ENCODE peak calls at places on chromosomes 7 and 10, in ten cellular contexts. S is heart right ventricle, W is transverse colon, H is coronary artery, G is cardiac muscle cell, O is heart left ventricle, U is lung, M is epithelial cell of esophagus, F is endothelial cell of umbilical vein, T is upper lobe of left lung. K is an unnamed sample.

GRCh38 chr10:43137701-43137970 is 609 bp upstream of the CSGALNACT2 start:
- DNase-seq in T (peak), W (peak), G (peak), H (no peak), O (peak), F (peak), U (peak), M (peak), S (peak), K (no peak)

GRCh38 chr10:132436861-132437410 is 39.9 kb downstream of the PWWP2B start:
- DNase-seq in O (no peak), T (peak), M (no peak), W (no peak), U (no peak), H (no peak), G (no peak), F (no peak), S (no peak), K (no peak)

GRCh38 chr7:16130127-16131110 is 290.9 kb downstream of the CRPPA start:
- DNase-seq in H (no peak), M (no peak), T (no peak), U (no peak), W (no peak), O (no peak), G (peak), S (no peak), F (peak), K (no peak)

GRCh38 chr7:99267530-99268360 is 4.9 kb upstream of the MYH16 start:
- DNase-seq in H (no peak), T (no peak), U (no peak), F (peak), O (no peak), W (no peak), G (peak), M (peak), S (no peak), K (peak)

GRCh38 chr7:42774436-42774835 is 137.4 kb downstream of the C7orf25 start:
- DNase-seq in T (no peak), U (no peak), G (no peak), H (no peak), M (peak), F (no peak), W (no peak), O (no peak), S (no peak), K (no peak)

GRCh38 chr10:78139336-78139735 is 105.7 kb downstream of the RPS24 start:
- DNase-seq in F (no peak), U (no peak), M (no peak), S (no peak), O (peak), H (no peak), W (no peak), T (peak), G (no peak), K (no peak)

GRCh38 chr10:62818426-62819011 is 2.4 kb upstream of the EGR2 start:
- DNase-seq in O (peak), M (no peak), S (peak), H (no peak), W (peak), F (peak), U (no peak), G (no peak), T (peak), K (no peak)

GRCh38 chr10:100315603-100316002 is 14.4 kb downstream of the PKD2L1 start:
- DNase-seq in M (no peak), U (no peak), T (no peak), O (no peak), W (no peak), F (no peak), G (no peak), H (no peak), S (no peak), K (no peak)

GRCh38 chr10:18681366-18681765 is 22.1 kb downstream of the ARL5B start:
- DNase-seq in T (no peak), H (no peak), M (peak), O (no peak), U (no peak), S (no peak), F (no peak), G (peak), W (no peak), K (peak)

GRCh38 chr7:20470726-20471125 is 140.0 kb downstream of the ITGB8 start:
- DNase-seq in O (no peak), M (no peak), U (no peak), T (no peak), G (peak), W (no peak), S (no peak), F (no peak), H (no peak), K (no peak)

GRCh38 chr10:50423448-50423847 is 172.1 kb upstream of the ASAH2 start:
- DNase-seq in S (no peak), F (no peak), M (no peak), G (no peak), U (no peak), O (no peak), T (no peak), H (no peak), W (no peak), K (no peak)

GRCh38 chr10:17989908-17990767 is 38.4 kb downstream of the SLC39A12 start:
- DNase-seq in W (no peak), G (peak), H (no peak), S (no peak), F (no peak), O (no peak), T (no peak), U (no peak), M (peak), K (peak)

GRCh38 chr10:121077331-121077730 is 226.2 kb downstream of the WDR11 start:
- DNase-seq in O (no peak), H (no peak), S (no peak), G (peak), M (peak), U (peak), T (no peak), F (no peak), W (peak), K (no peak)

GRCh38 chr7:128352138-128352537 is 8.4 kb upstream of the RBM28 start:
- DNase-seq in F (peak), W (peak), S (peak), G (peak), T (peak), O (peak), U (peak), H (peak), M (peak), K (no peak)

GRCh38 chr10:86306628-86307278 is 59.8 kb downstream of the GRID1 start:
- DNase-seq in T (no peak), M (peak), F (no peak), O (no peak), G (peak), H (no peak), W (no peak), S (peak), U (no peak), K (no peak)

GRCh38 chr7:142881586-142882337 is 3.8 kb downstream of the TRPV6 start:
- DNase-seq in H (peak), S (no peak), M (no peak), U (no peak), G (no peak), O (no peak), F (no peak), T (no peak), W (no peak), K (no peak)

GRCh38 chr7:14858410-14858809 is 44.1 kb downstream of the DGKB start:
- DNase-seq in F (no peak), U (no peak), W (no peak), S (no peak), T (no peak), M (no peak), O (no peak), G (no peak), H (no peak), K (no peak)

GRCh38 chr7:1092161-1092632 is 4.3 kb downstream of the GPER1 start:
- DNase-seq in G (no peak), M (no peak), H (no peak), T (peak), U (no peak), W (no peak), F (no peak), S (no peak), O (no peak), K (no peak)

GRCh38 chr7:82105463-82105862 is 335.6 kb upstream of the HGF start:
- DNase-seq in H (no peak), G (peak), O (no peak), S (no peak), T (no peak), W (no peak), F (peak), M (peak), U (no peak), K (peak)

GRCh38 chr7:91685544-91685943 is 195.0 kb downstream of the MTERF1 start:
- DNase-seq in H (no peak), W (no peak), T (no peak), F (no peak), U (no peak), S (no peak), O (no peak), G (peak), M (peak), K (no peak)

GRCh38 chr7:40833541-40834234 is 698.9 kb downstream of the SUGCT start:
- DNase-seq in H (no peak), O (no peak), U (no peak), G (peak), T (no peak), M (peak), W (no peak), F (peak), S (no peak), K (no peak)

GRCh38 chr7:28873410-28873809 is 84.7 kb downstream of the TRIL start:
- DNase-seq in S (no peak), O (no peak), F (no peak), W (no peak), M (no peak), H (no peak), T (no peak), U (no peak), G (no peak), K (no peak)

GRCh38 chr7:28882896-28883470 is 75.1 kb downstream of the TRIL start:
- DNase-seq in G (no peak), U (no peak), M (no peak), H (no peak), O (no peak), F (no peak), T (no peak), W (peak), S (no peak), K (no peak)

DNA sequence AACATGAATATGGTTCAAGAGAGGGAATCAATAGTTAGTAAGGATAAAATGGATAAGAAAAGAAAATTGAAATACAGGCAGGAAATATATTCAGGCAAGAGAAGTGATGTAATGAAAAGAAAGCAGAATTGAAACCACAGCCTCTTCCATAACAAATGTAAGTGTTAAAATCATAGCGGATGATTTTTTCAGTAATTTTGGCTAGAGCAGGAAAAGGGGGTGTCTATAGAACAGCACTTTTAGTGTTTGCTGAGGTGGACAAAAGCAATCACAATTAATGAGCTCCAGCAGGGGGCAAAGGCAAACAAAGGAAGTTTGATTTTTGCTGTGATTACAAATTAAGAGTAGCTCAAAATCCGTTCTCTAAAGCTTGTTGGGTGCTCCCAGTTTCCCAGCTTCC is 79.0 kb downstream of the TRIL start:
- DNase-seq in H (no peak), U (no peak), W (no peak), T (no peak), S (no peak), O (no peak), F (no peak), G (no peak), M (no peak), K (no peak)
- TF ChIP-seq CTCF in H (no peak), U (no peak), W (no peak), T (no peak), S (no peak), O (no peak), F (no peak), G (no peak), M (no peak), K (peak)

DNA sequence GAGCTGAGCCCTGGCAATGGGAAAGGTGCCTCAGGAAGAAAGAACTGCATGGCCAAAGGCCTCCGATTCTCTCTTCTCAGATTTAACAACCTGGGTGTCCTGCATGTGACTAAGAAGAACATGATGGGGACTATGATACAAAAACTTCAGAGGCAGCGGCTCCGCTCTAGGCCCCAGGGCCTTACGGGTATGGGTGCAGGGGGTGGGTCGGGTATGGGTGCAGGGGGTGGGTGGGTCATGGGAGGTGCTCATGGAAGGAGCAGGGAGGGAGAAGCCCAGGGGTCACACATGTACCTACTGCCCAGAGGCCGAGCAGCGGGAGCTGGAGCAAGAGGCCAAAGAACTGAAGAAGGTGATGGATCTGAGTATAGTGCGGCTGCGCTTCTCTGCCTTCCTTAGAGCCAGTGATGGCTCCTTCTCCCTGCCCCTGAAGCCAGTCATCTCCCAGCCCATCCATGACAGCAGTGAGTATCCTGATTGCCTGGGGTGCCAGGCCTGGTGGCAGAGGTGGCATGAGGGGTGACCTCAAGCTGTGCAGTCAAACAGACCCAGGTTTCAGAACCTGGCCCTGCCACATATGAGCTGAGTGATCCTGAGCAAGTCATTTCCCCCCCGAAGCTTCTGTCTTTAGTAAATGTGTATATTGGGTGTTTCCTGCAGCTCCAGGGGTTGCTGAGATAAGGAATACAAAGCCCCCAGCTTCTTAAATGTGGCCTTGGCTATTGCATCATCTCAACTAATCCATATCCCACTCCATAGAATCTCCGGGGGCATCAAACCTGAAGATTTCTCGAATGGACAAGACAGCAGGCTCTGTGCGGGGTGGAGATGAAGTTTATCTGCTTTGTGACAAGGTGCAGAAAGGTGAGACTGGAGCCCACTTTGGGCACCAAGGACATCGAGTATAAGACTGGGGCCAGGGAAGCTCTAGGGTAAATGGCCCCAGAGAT is 2.0 kb downstream of the NFKB2 start:
- DNase-seq in W (no peak), F (no peak), T (no peak), O (no peak), H (no peak), M (no peak), S (no peak), G (no peak), U (no peak), K (no peak)
- H3K4me3 ChIP-seq in W (no peak), F (no peak), T (no peak), O (no peak), H (no peak), M (no peak), S (no peak), G (no peak), U (no peak), K (no peak)

GRCh38 chr7:25553580-25554274 is 325.4 kb upstream of the NPVF start:
- DNase-seq in W (no peak), H (no peak), F (no peak), G (no peak), S (no peak), O (no peak), U (no peak), T (no peak), M (no peak), K (no peak)
- TF ChIP-seq CTCF in W (no peak), H (no peak), F (no peak), G (no peak), S (no peak), O (no peak), U (no peak), T (no peak), M (no peak), K (no peak)

GRCh38 chr7:66467887-66468286 is 160.8 kb upstream of the KCTD7 start:
- DNase-seq in S (no peak), M (no peak), F (no peak), W (no peak), U (no peak), H (no peak), G (no peak), O (no peak), T (no peak), K (no peak)
- H3K4me3 ChIP-seq in S (no peak), M (no peak), F (no peak), W (no peak), U (no peak), H (no peak), G (no peak), O (no peak), T (no peak), K (no peak)

GRCh38 chr10:91493313-91493712 is 83.2 kb downstream of the HECTD2 start:
- DNase-seq in F (peak), S (no peak), U (no peak), T (no peak), H (no peak), M (peak), G (peak), O (no peak), W (no peak), K (peak)
- TF ChIP-seq CTCF in F (no peak), S (peak), U (no peak), T (peak), H (peak), M (peak), G (peak), O (peak), W (peak), K (peak)

GRCh38 chr7:22352812-22353340 is 4.1 kb downstream of the RAPGEF5 start:
- DNase-seq in U (no peak), M (no peak), F (no peak), W (no peak), H (no peak), O (no peak), G (no peak), T (no peak), S (no peak), K (no peak)
- H3K4me3 ChIP-seq in U (no peak), M (no peak), F (no peak), W (no peak), H (no peak), O (no peak), G (no peak), T (no peak), S (no peak), K (no peak)

DNA sequence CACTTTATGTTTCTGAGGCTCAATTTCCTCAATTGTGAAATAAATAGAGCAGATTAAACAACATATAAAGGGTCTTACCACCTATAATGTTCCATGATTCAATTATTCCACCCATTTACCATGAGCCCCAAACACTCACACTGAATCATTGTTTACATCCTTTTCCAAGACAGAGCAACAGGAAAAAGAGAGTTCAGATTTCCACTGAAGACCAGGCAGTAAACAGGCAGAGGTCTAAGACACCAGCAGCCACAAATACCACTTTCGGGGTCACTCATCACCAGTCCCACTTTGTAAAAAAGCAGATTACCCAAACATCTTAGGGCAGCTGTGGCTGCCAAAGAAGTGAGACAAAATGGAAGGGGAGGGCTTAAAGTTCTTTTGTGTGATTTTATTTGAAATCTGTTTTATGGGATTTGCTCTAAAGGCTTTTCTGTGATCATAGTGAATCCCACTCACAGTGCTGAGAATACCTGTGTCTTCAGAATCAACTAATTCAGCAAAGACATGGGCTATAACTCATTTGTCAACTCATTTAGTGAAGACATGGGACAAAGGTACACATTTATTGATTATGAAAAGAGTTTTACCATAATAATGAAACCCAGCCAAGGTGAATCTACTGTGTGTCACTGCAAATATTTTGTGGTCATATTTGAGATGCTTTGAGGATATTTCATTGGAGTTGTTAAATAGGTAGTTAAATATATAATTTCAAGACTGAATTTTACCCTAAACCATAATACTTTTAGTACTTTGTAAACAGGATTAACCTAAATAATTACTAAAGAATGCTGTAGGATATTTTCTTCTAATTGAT is 24.8 kb upstream of the DLD start:
- DNase-seq in H (no peak), F (peak), T (no peak), U (no peak), O (no peak), G (no peak), W (no peak), S (no peak), M (no peak), K (no peak)
- TF ChIP-seq CTCF in H (no peak), F (no peak), T (no peak), U (no peak), O (no peak), G (no peak), W (no peak), S (no peak), M (no peak), K (no peak)

GRCh38 chr10:130206216-130206737 is 70.1 kb downstream of the GLRX3 start:
- DNase-seq in H (no peak), W (no peak), S (no peak), O (no peak), G (no peak), F (no peak), T (peak), M (no peak), U (no peak), K (no peak)
- H3K4me3 ChIP-seq in H (no peak), W (no peak), S (no peak), O (no peak), G (no peak), F (no peak), T (no peak), M (no peak), U (no peak), K (no peak)

GRCh38 chr7:101625076-101625914 is 3.8 kb downstream of the MYL10 start:
- DNase-seq in W (no peak), O (no peak), S (no peak), H (no peak), F (no peak), T (no peak), U (no peak), M (no peak), G (peak), K (peak)
- TF ChIP-seq CTCF in W (no peak), O (no peak), S (no peak), H (no peak), F (no peak), T (no peak), U (no peak), M (no peak), G (peak), K (peak)

DNA sequence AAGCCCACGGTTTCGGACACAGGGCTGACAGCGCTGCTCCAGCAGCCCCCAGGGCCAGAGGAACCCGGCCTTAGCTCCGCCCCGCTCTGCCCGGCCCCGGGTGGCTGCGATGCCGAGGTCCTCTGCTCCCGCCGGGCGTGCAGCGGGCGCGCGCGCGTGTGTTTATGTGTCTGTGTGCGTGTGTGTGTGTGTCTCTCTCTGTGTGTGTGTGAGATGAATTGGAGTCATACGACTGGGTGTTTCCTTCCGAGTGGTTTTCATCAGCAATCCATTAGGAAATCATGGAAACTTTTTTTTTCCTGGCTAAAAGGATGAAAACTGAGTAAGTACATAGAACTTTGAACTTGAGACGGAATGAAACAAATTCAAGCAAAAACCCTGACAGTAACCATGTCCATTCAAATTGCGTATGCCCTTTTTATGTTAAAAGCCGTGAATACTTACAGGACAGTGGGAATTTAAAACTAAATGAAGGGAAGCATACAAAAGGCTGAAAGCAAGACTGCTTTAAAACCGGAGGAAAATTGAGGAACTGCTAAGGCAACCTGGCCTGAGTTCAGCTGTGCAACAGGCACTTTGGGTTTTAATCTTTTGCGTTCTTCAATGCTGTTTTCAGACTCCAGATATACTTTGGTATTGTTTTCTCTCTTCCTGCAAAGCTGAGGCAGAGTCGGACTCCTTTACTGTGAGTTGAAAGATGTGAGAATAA is at the start of gene CPED1:
- DNase-seq in H (peak), W (peak), G (peak), F (peak), O (peak), U (peak), M (peak), T (peak), S (peak), K (no peak)
- H3K4me3 ChIP-seq in H (peak), W (peak), G (peak), F (peak), O (peak), U (peak), M (peak), T (peak), S (peak), K (peak)